ENCODE peak calls at places on chromosomes 13 and 19, in seven cellular contexts. One of them, this sample, is unnamed.

GRCh38 chr13:27354379-27354778 is 70.0 kb upstream of the GTF3A start:
- DNase-seq in AG04449: no peak
- DNase-seq in psoas muscle: no peak
- DNase-seq in AG09309: no peak
- DNase-seq in left ventricle myocardium inferior: no peak
- DNase-seq in adrenal gland: no peak
- DNase-seq in fibroblast of mammary gland: peak; percentile 25
- DNase-seq in this sample: no peak

GRCh38 chr13:49859568-49859967 is 67.1 kb upstream of the KPNA3 start:
- DNase-seq in AG04449: peak; percentile 65
- DNase-seq in psoas muscle: peak; percentile 56
- DNase-seq in AG09309: peak; percentile 70
- DNase-seq in left ventricle myocardium inferior: no peak
- DNase-seq in adrenal gland: peak; percentile 93
- DNase-seq in fibroblast of mammary gland: peak; percentile 98
- DNase-seq in this sample: no peak

GRCh38 chr13:113002891-113003290 is 33.9 kb downstream of the MCF2L start:
- DNase-seq in AG04449: no peak
- DNase-seq in psoas muscle: no peak
- DNase-seq in AG09309: no peak
- DNase-seq in left ventricle myocardium inferior: no peak
- DNase-seq in adrenal gland: no peak
- DNase-seq in fibroblast of mammary gland: no peak
- DNase-seq in this sample: no peak

GRCh38 chr13:96671073-96671472 is 323.2 kb downstream of the OXGR1 start:
- DNase-seq in AG04449: no peak
- DNase-seq in psoas muscle: no peak
- DNase-seq in AG09309: no peak
- DNase-seq in left ventricle myocardium inferior: no peak
- DNase-seq in adrenal gland: no peak
- DNase-seq in fibroblast of mammary gland: no peak
- DNase-seq in this sample: no peak

GRCh38 chr19:51493776-51494175 is 7.8 kb downstream of the SIGLEC12 start:
- DNase-seq in AG04449: no peak
- DNase-seq in psoas muscle: no peak
- DNase-seq in AG09309: no peak
- DNase-seq in left ventricle myocardium inferior: no peak
- DNase-seq in adrenal gland: no peak
- DNase-seq in fibroblast of mammary gland: no peak
- DNase-seq in this sample: no peak

GRCh38 chr13:75968103-75968838 is 332.1 kb downstream of the LMO7 start:
- DNase-seq in AG04449: no peak
- DNase-seq in psoas muscle: no peak
- DNase-seq in AG09309: no peak
- DNase-seq in left ventricle myocardium inferior: no peak
- DNase-seq in adrenal gland: no peak
- DNase-seq in fibroblast of mammary gland: peak; percentile 66
- DNase-seq in this sample: no peak

GRCh38 chr19:53659292-53659691 is 27.5 kb downstream of the DPRX start:
- DNase-seq in AG04449: no peak
- DNase-seq in psoas muscle: no peak
- DNase-seq in AG09309: no peak
- DNase-seq in left ventricle myocardium inferior: no peak
- DNase-seq in adrenal gland: no peak
- DNase-seq in fibroblast of mammary gland: no peak
- DNase-seq in this sample: peak; percentile 34

GRCh38 chr19:45901432-45901903 is 945 bp downstream of the MYPOP start:
- DNase-seq in AG04449: no peak
- DNase-seq in psoas muscle: peak; percentile 68
- DNase-seq in AG09309: no peak
- DNase-seq in left ventricle myocardium inferior: peak; percentile 53
- DNase-seq in adrenal gland: peak; percentile 54
- DNase-seq in fibroblast of mammary gland: peak; percentile 44
- DNase-seq in this sample: peak; percentile 35

GRCh38 chr13:44403720-44404063 is 30.1 kb downstream of the SERP2 start:
- DNase-seq in AG04449: no peak
- DNase-seq in psoas muscle: no peak
- DNase-seq in AG09309: no peak
- DNase-seq in left ventricle myocardium inferior: no peak
- DNase-seq in adrenal gland: no peak
- DNase-seq in fibroblast of mammary gland: no peak
- DNase-seq in this sample: no peak

DNA sequence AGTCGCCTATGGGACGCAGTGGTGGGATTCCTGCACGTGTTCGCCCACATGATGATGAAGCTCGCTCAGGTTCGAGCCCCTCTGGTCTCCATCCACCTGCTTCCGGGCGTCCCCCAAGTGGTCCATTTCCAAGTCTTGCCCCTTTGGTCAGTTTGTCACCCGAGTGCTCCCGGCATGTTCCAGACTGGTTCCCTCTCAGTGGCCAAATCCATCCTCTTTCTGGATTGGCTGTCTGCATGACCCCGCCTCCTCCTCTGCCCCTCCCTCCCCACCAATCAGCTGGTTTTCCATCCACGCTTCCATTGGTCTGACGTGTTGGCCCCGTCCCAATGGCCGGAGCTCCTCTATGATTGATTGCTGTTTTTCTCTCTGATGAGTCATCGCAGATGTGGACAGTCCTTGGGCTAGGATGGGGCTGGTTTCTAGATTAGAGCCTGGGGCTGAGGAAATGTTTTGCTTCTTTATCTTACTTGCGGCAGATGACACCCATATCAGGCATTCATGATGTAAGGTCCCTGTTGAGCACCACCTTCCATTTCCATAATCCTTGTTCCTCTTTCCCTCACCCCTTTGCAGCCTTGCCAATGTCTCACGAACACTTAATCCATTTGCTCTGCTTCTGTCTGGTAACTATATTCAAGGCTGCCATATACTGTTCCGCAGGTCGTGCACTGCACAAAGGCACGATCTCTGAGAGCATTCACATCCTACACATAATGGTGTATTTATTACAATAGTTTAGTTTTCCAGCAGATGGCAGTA is 73.8 kb downstream of the MAP4K1 start:
- DNase-seq in AG04449: peak; percentile 12
- DNase-seq in psoas muscle: peak; percentile 85
- DNase-seq in AG09309: peak; percentile 63
- DNase-seq in left ventricle myocardium inferior: peak; percentile 32
- DNase-seq in adrenal gland: peak; percentile 93
- DNase-seq in fibroblast of mammary gland: peak; percentile 93
- DNase-seq in this sample: peak; percentile 30
- TF ChIP-seq CTCF in AG04449: no peak
- TF ChIP-seq CTCF in psoas muscle: peak; percentile 33
- TF ChIP-seq CTCF in AG09309: peak; percentile 55
- TF ChIP-seq CTCF in left ventricle myocardium inferior: peak; percentile 65
- TF ChIP-seq CTCF in adrenal gland: peak; percentile 74
- TF ChIP-seq CTCF in fibroblast of mammary gland: no peak
- TF ChIP-seq CTCF in this sample: peak; percentile 54

DNA sequence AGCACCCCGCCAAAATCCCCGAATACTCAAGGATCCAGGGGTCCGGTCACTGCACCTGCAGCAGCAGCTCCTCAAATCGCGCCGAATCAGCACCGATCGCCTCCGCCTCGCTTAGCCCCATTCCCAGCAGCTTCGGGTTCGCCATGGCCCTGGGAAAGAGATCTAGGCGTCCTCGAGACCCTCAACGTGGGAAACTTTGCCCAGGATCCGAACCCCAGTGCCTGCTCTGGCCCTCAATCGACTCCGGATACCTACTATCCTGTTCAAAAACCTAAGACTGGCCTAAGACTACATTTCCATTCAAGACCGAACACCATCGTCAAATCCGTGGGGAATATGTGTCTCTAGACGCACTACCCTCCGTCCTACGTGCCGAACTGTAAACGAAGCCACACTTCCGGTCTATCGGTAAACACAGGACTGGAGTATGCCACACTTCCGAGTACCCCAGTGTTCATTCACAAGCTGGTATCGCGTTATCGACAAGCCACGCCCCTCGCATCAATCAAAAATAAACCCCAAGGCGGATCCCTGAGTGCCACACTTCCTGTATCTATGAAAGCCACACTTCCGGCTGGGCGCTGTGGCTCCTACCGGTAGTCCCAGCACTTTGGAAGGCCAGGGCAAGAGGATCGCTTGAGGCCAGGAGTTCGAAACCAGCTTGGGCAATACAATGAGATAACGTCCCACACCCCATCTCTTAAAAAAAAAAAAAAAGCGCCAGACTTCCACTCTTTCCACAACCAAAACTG is at the start of gene PIH1D1:
- DNase-seq in AG04449: peak; percentile 95
- DNase-seq in psoas muscle: peak; percentile 97
- DNase-seq in AG09309: peak; percentile 97
- DNase-seq in left ventricle myocardium inferior: peak; percentile 96
- DNase-seq in adrenal gland: peak; percentile 99
- DNase-seq in fibroblast of mammary gland: peak; percentile 99
- DNase-seq in this sample: peak; percentile 99
- TF ChIP-seq CTCF in AG04449: peak; percentile 11
- TF ChIP-seq CTCF in psoas muscle: no peak
- TF ChIP-seq CTCF in AG09309: peak; percentile 25
- TF ChIP-seq CTCF in left ventricle myocardium inferior: peak; percentile 46
- TF ChIP-seq CTCF in adrenal gland: peak; percentile 34
- TF ChIP-seq CTCF in fibroblast of mammary gland: peak; percentile 9
- TF ChIP-seq CTCF in this sample: no peak

GRCh38 chr19:7751157-7751783 is 3.9 kb upstream of the CD209 start:
- DNase-seq in AG04449: no peak
- DNase-seq in psoas muscle: no peak
- DNase-seq in AG09309: no peak
- DNase-seq in left ventricle myocardium inferior: no peak
- DNase-seq in adrenal gland: no peak
- DNase-seq in fibroblast of mammary gland: peak; percentile 18
- DNase-seq in this sample: no peak

GRCh38 chr19:7748171-7748570 is 837 bp upstream of the CD209 start:
- DNase-seq in AG04449: no peak
- DNase-seq in psoas muscle: no peak
- DNase-seq in AG09309: no peak
- DNase-seq in left ventricle myocardium inferior: no peak
- DNase-seq in adrenal gland: no peak
- DNase-seq in fibroblast of mammary gland: no peak
- DNase-seq in this sample: no peak

GRCh38 chr19:7744871-7745270 is 2.5 kb downstream of the CD209 start:
- DNase-seq in AG04449: no peak
- DNase-seq in psoas muscle: no peak
- DNase-seq in AG09309: no peak
- DNase-seq in left ventricle myocardium inferior: no peak
- DNase-seq in adrenal gland: no peak
- DNase-seq in fibroblast of mammary gland: no peak
- DNase-seq in this sample: no peak

GRCh38 chr19:7746903-7747884 is at the start of gene CD209:
- DNase-seq in AG04449: no peak
- DNase-seq in psoas muscle: no peak
- DNase-seq in AG09309: no peak
- DNase-seq in left ventricle myocardium inferior: no peak
- DNase-seq in adrenal gland: no peak
- DNase-seq in fibroblast of mammary gland: no peak
- DNase-seq in this sample: no peak

DNA sequence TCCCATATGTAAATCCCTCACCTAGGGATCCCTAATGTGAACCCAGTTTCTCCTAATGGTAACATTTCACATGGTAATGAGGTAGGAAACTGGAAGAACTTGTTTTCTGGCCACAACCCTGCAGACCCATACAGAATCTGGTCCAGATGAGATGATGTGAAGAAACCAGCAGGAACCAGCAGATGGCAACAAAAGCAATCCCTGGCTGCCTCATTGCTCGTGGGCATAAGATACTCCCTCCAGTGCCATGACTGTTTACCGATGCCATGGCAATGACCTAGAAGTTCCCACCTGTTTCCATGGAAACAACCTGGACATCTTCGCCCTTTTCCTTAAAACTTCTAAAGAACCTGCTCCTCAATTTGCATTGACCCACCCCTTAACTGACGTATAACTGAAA is 1.4 kb upstream of the CD209 start:
- DNase-seq in AG04449: no peak
- DNase-seq in psoas muscle: no peak
- DNase-seq in AG09309: no peak
- DNase-seq in left ventricle myocardium inferior: no peak
- DNase-seq in adrenal gland: peak; percentile 52
- DNase-seq in fibroblast of mammary gland: peak; percentile 13
- DNase-seq in this sample: no peak
- TF ChIP-seq CTCF in AG04449: no peak
- TF ChIP-seq CTCF in psoas muscle: no peak
- TF ChIP-seq CTCF in AG09309: peak; percentile 21
- TF ChIP-seq CTCF in left ventricle myocardium inferior: no peak
- TF ChIP-seq CTCF in adrenal gland: peak; percentile 46
- TF ChIP-seq CTCF in fibroblast of mammary gland: no peak
- TF ChIP-seq CTCF in this sample: no peak

DNA sequence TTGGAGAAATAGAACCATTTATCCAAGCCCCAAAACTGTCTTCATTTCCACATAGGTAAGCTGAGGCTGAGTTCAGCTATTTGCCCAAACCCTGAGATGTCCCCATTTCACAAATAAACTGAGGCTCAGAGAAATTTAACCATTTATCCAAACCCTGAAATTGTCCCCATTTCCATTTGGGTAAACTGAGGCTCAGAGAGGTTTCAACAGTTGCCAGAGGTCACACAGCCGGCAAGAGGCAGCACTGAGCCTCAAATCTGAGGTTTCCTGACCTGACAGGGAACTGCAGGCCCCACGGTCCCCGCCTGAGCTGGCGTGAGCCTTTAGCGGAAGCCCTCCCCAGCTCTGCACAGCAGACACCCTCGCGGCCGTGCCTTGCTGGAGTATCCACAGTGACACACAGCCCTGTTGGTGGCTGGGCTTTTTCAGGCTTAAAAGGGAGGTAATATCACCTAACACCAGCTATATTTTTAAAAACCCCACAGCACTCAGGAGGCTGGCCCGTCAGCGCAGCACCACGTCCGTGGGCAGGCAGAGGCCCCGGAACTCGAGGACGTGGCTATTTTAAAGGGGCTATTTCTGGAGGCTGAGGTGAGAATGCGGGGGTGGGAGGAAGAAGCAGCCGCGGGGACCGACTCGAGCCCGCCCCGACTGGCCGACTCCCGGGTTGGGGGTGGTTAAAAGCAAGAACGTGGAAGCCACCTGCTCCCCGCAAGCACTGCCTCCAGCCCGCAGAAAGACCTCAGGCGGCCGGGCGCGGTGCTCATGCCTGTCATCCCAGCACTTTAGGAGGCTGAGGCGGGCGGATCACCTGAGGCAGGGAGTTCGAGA is 18.5 kb downstream of the PTPRS start:
- DNase-seq in AG04449: no peak
- DNase-seq in psoas muscle: no peak
- DNase-seq in AG09309: no peak
- DNase-seq in left ventricle myocardium inferior: no peak
- DNase-seq in adrenal gland: no peak
- DNase-seq in fibroblast of mammary gland: no peak
- DNase-seq in this sample: no peak
- TF ChIP-seq CTCF in AG04449: no peak
- TF ChIP-seq CTCF in psoas muscle: no peak
- TF ChIP-seq CTCF in AG09309: no peak
- TF ChIP-seq CTCF in left ventricle myocardium inferior: no peak
- TF ChIP-seq CTCF in adrenal gland: no peak
- TF ChIP-seq CTCF in fibroblast of mammary gland: no peak
- TF ChIP-seq CTCF in this sample: no peak

This sample was measured in thyroid gland.